ENCODE peak calls at places on chromosomes 1 and 21, in nine cellular contexts. H is CD8-positive, alpha-beta memory T cell; N is retina; S is adrenal gland; B is NCI-H345; W is CD4-positive, alpha-beta T cell; Y is GM10248; K is H54; R is upper lobe of left lung. O is an unnamed sample.

GRCh38 chr1:53172751-53173498 is 23.7 kb upstream of the CPT2 start:
- DNase-seq in H (no peak), N (no peak), S (no peak), B (peak), W (no peak), Y (peak), K (no peak), R (no peak), O (peak)

GRCh38 chr1:94416901-94417701 is 1.1 kb upstream of the ABCD3 start:
- DNase-seq in H (no peak), N (no peak), S (peak), B (no peak), W (no peak), Y (no peak), K (no peak), R (peak), O (no peak)

GRCh38 chr1:8077120-8077573 is 51.0 kb upstream of the ERRFI1 start:
- DNase-seq in H (no peak), N (no peak), S (peak), B (no peak), W (no peak), Y (no peak), K (peak), R (peak), O (peak)

GRCh38 chr1:211381481-211382181 is 55.0 kb downstream of the TRAF5 start:
- DNase-seq in H (no peak), N (no peak), S (no peak), B (no peak), W (no peak), Y (peak), K (no peak), R (no peak), O (peak)

GRCh38 chr21:35268817-35269216 is 219.7 kb upstream of the RUNX1 start:
- DNase-seq in H (no peak), N (no peak), S (no peak), B (no peak), W (no peak), Y (no peak), K (no peak), R (no peak), O (no peak)

GRCh38 chr21:15208787-15209186 is 144.0 kb upstream of the NRIP1 start:
- DNase-seq in H (no peak), N (no peak), S (no peak), B (no peak), W (no peak), Y (no peak), K (no peak), R (no peak), O (no peak)

GRCh38 chr1:92030701-92031107 is 919 bp downstream of the EPHX4 start:
- DNase-seq in H (no peak), N (no peak), S (no peak), B (no peak), W (no peak), Y (no peak), K (peak), R (no peak), O (peak)

GRCh38 chr1:176786274-176786673 is 323.3 kb downstream of the PAPPA2 start:
- DNase-seq in H (no peak), N (no peak), S (no peak), B (no peak), W (no peak), Y (peak), K (no peak), R (no peak), O (no peak)

GRCh38 chr1:24961961-24962861 is 32.1 kb upstream of the RUNX3 start:
- DNase-seq in H (no peak), N (peak), S (no peak), B (no peak), W (no peak), Y (no peak), K (no peak), R (no peak), O (no peak)

GRCh38 chr1:21020151-21020550 is 156.5 kb downstream of the EIF4G3 start:
- DNase-seq in H (no peak), N (no peak), S (no peak), B (no peak), W (no peak), Y (no peak), K (no peak), R (no peak), O (no peak)

GRCh38 chr1:21626921-21627339 is 42.2 kb downstream of the RAP1GAP start:
- DNase-seq in H (no peak), N (no peak), S (no peak), B (no peak), W (no peak), Y (no peak), K (peak), R (no peak), O (no peak)

GRCh38 chr1:50667272-50667671 is 244.0 kb upstream of the DMRTA2 start:
- DNase-seq in H (no peak), N (no peak), S (no peak), B (no peak), W (no peak), Y (no peak), K (no peak), R (no peak), O (peak)

O was measured in NCI-H1417.